ENCODE peak calls at places on chromosomes 5 and 9, in eight cellular contexts. Z, F, V, H, N, O, R and D are unnamed samples.
A peak's percentile ranks its signal among the peaks of the same experiment; 100 is the strongest.

GRCh38 chr9:127714916-127715442 is 484 bp downstream of the PTRH1 start:
- DNase-seq in Z (no peak), H (peak; percentile 48), V (no peak), N (no peak), O (no peak), F (no peak), R (no peak), D (no peak)

GRCh38 chr5:10652151-10652550 is 88.3 kb downstream of the ANKRD33B start:
- DNase-seq in N (no peak), O (peak; percentile 64), Z (no peak), H (no peak), R (no peak), F (no peak), V (no peak), D (no peak)

GRCh38 chr9:107213561-107214028 is 69.5 kb upstream of the RAD23B start:
- DNase-seq in F (peak; percentile 95), R (no peak), N (no peak), Z (no peak), O (peak; percentile 95), H (no peak), V (peak; percentile 68), D (peak; percentile 89)

GRCh38 chr5:173665326-173665725 is 48.9 kb upstream of the BOD1 start:
- DNase-seq in R (no peak), F (no peak), V (no peak), O (no peak), H (no peak), N (no peak), Z (no peak), D (no peak)

GRCh38 chr9:136851941-136852663 is at the start of gene MAMDC4:
- DNase-seq in O (no peak), F (no peak), R (no peak), N (no peak), Z (no peak), H (no peak), V (no peak), D (no peak)

GRCh38 chr5:66658516-66658915 is 62.3 kb downstream of the MAST4 start:
- DNase-seq in Z (no peak), R (no peak), O (no peak), N (no peak), F (no peak), V (no peak), H (no peak), D (no peak)

GRCh38 chr5:122183098-122183794 is 53.9 kb downstream of the ZNF474 start:
- DNase-seq in Z (peak; percentile 72), R (peak; percentile 25), V (peak; percentile 70), N (peak; percentile 77), F (peak; percentile 92), O (peak; percentile 86), H (no peak), D (no peak)

GRCh38 chr5:78813906-78814518 is 165.4 kb upstream of the LHFPL2 start:
- DNase-seq in N (no peak), R (no peak), H (no peak), V (peak; percentile 63), F (no peak), Z (no peak), O (no peak), D (peak; percentile 47)

GRCh38 chr5:76331139-76331538 is 71.9 kb upstream of the IQGAP2 start:
- DNase-seq in O (no peak), N (no peak), F (no peak), Z (no peak), H (peak; percentile 22), R (no peak), V (no peak), D (no peak)

GRCh38 chr5:132677191-132677590 is 3.4 kb downstream of the IL4 start:
- DNase-seq in V (peak; percentile 53), R (no peak), O (peak; percentile 88), F (peak; percentile 84), H (peak; percentile 31), Z (peak; percentile 28), N (peak; percentile 79), D (peak; percentile 71)

GRCh38 chr5:134224905-134225779 is 731 bp downstream of the PPP2CA start:
- DNase-seq in R (peak; percentile 27), Z (peak; percentile 57), F (peak; percentile 87), V (no peak), H (peak; percentile 90), N (peak; percentile 72), O (peak; percentile 92), D (no peak)

GRCh38 chr9:99832558-99832864 is 10.8 kb downstream of the NR4A3 start:
- DNase-seq in F (no peak), H (no peak), Z (no peak), O (no peak), R (no peak), V (no peak), N (no peak), D (no peak)

GRCh38 chr9:120416816-120417427 is 163.0 kb downstream of the CDK5RAP2 start:
- DNase-seq in F (no peak), Z (no peak), O (no peak), H (no peak), N (no peak), R (no peak), V (no peak), D (no peak)

GRCh38 chr5:119179857-119180641 is 109.2 kb downstream of the DMXL1 start:
- DNase-seq in V (peak; percentile 0), N (no peak), O (peak; percentile 38), R (no peak), Z (no peak), F (peak; percentile 46), H (no peak), D (peak; percentile 12)

GRCh38 chr5:17218353-17219005 is 1.0 kb downstream of the BASP1 start:
- DNase-seq in Z (peak; percentile 30), H (peak; percentile 50), O (peak; percentile 83), N (peak; percentile 54), R (no peak), V (peak; percentile 41), F (no peak), D (no peak)

DNA sequence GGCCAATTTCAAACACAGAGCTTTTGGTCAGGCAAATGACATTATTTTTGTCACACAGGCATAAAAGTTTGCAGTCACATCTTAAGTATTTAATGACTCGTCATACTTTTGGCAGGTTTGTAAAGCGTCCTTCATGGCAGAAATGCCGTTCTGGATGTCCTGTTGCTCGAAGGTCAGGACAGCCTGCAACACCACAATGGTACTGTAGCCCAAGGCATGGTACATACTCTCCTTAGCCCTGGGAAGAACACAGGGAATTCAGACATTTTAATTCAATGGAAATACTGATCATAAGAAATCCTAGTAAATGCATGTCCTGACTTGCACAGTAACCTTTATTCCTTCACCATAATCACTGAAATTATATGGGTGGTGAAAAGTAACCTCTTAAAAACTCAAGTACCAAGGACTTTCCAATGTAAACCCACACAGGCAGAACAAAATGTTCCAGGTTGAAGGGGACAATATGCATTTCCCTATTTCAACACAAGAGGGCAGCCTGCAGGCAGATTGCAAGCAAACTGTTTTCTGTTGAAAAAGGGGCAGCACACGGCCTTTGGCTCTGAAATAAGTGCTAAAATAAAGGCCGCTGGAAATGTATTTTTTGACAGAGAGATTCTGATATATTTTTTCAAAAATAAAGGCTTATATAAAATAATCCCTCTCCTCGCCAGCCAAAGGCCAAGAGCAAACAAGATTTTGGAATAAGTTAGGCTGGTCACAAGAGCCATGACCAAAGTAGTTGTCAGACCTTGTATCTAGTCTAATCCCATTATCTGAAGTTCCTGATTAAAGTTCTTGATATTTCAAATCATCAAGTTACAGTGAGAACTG is 95.6 kb downstream of the TTC39B start:
- DNase-seq in O (peak; percentile 83), R (peak; percentile 94), N (no peak), V (peak; percentile 45), H (peak; percentile 89), Z (peak; percentile 72), F (peak; percentile 66), D (peak; percentile 49)
- TF ChIP-seq CTCF in O (peak; percentile 97), R (peak; percentile 91), N (peak; percentile 92), V (peak; percentile 87), H (peak; percentile 94), Z (peak; percentile 85), F (peak; percentile 77), D (peak; percentile 88)

DNA sequence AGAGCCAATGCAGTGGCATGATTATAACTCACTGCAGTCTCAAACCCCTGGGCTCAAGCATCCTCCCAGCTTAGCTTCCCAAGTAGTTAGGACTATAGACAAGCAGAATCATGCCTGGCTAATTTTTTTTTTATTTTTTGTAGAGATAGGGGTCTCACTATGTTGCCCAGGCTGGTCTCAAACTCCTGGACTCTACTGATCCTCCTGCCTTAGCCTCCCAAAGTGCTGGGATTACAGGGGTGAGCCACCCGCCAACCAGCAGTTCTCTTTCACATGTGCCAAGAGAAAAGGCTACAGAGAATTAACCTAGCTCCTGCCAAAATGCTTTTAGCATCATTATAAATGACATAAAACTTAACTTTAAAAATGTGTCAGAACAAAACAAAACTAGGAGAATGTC is 8.1 kb downstream of the AK3 start:
- DNase-seq in V (no peak), H (no peak), N (no peak), O (no peak), R (no peak), Z (no peak), F (no peak), D (no peak)
- TF ChIP-seq CTCF in V (no peak), H (no peak), N (no peak), O (no peak), R (no peak), Z (no peak), F (no peak), D (no peak)

DNA sequence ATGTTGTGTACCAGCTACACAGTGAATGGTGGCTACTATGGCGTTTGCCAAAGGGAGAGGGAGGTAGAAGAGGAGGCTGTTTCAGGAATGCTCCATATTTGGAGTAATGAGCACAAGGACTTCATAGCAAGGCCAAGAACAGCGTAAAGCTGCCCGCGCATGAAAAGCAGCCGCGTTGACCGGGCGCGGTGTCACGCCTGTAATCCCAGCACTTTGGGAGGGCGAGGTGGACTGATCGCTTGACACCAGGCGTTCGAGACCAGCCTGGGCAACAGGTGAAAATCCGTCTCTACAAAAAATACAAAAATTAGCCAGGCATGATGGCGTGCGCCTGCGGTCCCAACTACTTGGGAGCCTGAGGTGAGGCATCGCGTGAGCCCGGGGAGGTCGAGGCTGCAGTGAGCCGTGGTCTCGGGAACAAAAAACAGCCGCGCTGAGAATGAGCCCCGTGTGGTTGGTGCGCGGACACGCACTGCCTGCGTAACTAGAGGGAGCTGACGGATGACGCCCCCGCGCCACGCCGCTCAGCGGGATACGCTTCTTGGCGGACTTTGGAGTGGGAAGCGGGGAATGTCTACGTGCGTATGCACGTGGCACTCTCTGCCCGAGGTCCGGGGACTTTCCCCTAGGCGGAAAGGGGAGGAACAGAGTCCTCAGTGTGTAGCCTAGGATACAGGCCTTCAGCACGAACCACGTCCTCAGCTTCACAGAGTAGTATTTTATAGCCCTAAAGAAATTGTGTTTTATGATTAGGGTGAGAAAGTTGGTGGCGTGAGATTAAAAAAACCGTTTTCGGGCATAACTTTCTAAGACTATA is at the start of gene RMRP:
- DNase-seq in N (peak; percentile 98), R (peak; percentile 89), F (peak; percentile 98), O (peak; percentile 99), V (peak; percentile 99), H (peak; percentile 99), Z (peak; percentile 98), D (peak; percentile 98)
- TF ChIP-seq CTCF in N (peak; percentile 53), R (peak; percentile 16), F (peak; percentile 29), O (no peak), V (peak; percentile 15), H (no peak), Z (peak; percentile 73), D (no peak)

DNA sequence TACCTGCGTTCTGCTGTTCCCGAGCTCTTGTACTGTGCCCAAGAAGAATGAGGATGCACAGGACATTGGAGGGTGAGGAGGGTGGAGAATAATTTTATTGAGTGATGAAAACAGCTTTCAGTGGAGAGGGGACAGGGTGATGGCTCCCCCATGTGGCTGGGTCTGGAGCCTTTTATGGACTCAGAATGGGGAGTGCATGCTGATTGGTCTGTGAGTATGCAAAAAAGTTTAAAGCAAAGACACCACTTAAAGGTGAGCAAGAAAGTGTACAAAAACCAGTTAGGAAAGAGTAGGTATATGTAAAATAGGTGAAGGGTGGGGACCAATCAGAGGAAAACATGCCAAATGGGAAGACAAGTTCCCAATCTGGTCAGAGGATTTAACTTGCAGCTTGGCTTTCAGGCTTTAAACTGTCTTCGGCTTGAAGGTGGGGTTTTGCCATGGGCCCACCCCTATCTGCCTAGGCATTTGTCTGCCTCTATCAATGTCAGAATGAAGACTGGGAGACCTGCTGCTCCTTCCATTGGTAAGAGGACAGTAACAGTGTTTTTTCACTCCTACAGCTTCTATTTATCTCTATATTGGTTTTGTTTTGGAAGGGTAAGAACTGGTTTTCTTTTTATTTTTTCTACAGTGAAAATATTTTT is 118.0 kb upstream of the RAI14 start:
- DNase-seq in N (no peak), Z (no peak), F (peak; percentile 55), O (peak; percentile 48), R (peak; percentile 22), H (peak; percentile 38), V (no peak), D (no peak)
- TF ChIP-seq CTCF in N (peak; percentile 49), Z (no peak), F (peak; percentile 66), O (peak; percentile 47), R (no peak), H (peak; percentile 60), V (peak; percentile 6), D (peak; percentile 50)